ENCODE peak calls at places on chromosomes 5 and 9, in seven cellular contexts. One of them, this sample, is unnamed.

GRCh38 chr9:34374339-34374738 is 2.4 kb downstream of the MYORG start:
- DNase-seq in mammary epithelial cell: no peak
- DNase-seq in ovary: no peak
- DNase-seq in dorsolateral prefrontal cortex: no peak
- DNase-seq in cardiac muscle cell: no peak
- DNase-seq in CD8-positive, alpha-beta memory T cell: no peak
- DNase-seq in Karpas-422: no peak
- DNase-seq in this sample: no peak

GRCh38 chr9:16475257-16475656 is 395.2 kb downstream of the BNC2 start:
- DNase-seq in cardiac muscle cell: no peak
- DNase-seq in mammary epithelial cell: no peak
- DNase-seq in Karpas-422: no peak
- DNase-seq in ovary: no peak
- DNase-seq in CD8-positive, alpha-beta memory T cell: no peak
- DNase-seq in dorsolateral prefrontal cortex: no peak
- DNase-seq in this sample: no peak

GRCh38 chr5:15808577-15808976 is 308.6 kb downstream of the FBXL7 start:
- DNase-seq in mammary epithelial cell: no peak
- DNase-seq in dorsolateral prefrontal cortex: no peak
- DNase-seq in Karpas-422: no peak
- DNase-seq in CD8-positive, alpha-beta memory T cell: no peak
- DNase-seq in ovary: no peak
- DNase-seq in cardiac muscle cell: no peak
- DNase-seq in this sample: no peak

GRCh38 chr5:102971693-102972293 is 148.1 kb downstream of the GIN1 start:
- DNase-seq in Karpas-422: peak
- DNase-seq in mammary epithelial cell: peak
- DNase-seq in ovary: no peak
- DNase-seq in dorsolateral prefrontal cortex: no peak
- DNase-seq in CD8-positive, alpha-beta memory T cell: no peak
- DNase-seq in cardiac muscle cell: peak
- DNase-seq in this sample: no peak

GRCh38 chr9:106019702-106020101 is 325.4 kb downstream of the TMEM38B start:
- DNase-seq in CD8-positive, alpha-beta memory T cell: no peak
- DNase-seq in dorsolateral prefrontal cortex: no peak
- DNase-seq in ovary: no peak
- DNase-seq in Karpas-422: no peak
- DNase-seq in mammary epithelial cell: no peak
- DNase-seq in cardiac muscle cell: no peak
- DNase-seq in this sample: no peak

GRCh38 chr9:136339173-136339957 is 12.0 kb downstream of the GPSM1 start:
- DNase-seq in dorsolateral prefrontal cortex: peak
- DNase-seq in cardiac muscle cell: peak
- DNase-seq in CD8-positive, alpha-beta memory T cell: peak
- DNase-seq in ovary: no peak
- DNase-seq in Karpas-422: peak
- DNase-seq in mammary epithelial cell: peak
- DNase-seq in this sample: peak

GRCh38 chr9:126616521-126616976 is 2.8 kb downstream of the LMX1B start:
- DNase-seq in Karpas-422: no peak
- DNase-seq in CD8-positive, alpha-beta memory T cell: no peak
- DNase-seq in cardiac muscle cell: no peak
- DNase-seq in mammary epithelial cell: peak
- DNase-seq in dorsolateral prefrontal cortex: no peak
- DNase-seq in ovary: no peak
- DNase-seq in this sample: no peak

GRCh38 chr5:41707853-41708603 is 162.2 kb downstream of the OXCT1 start:
- DNase-seq in mammary epithelial cell: peak
- DNase-seq in dorsolateral prefrontal cortex: no peak
- DNase-seq in ovary: no peak
- DNase-seq in Karpas-422: peak
- DNase-seq in cardiac muscle cell: peak
- DNase-seq in CD8-positive, alpha-beta memory T cell: no peak
- DNase-seq in this sample: peak

GRCh38 chr9:71897573-71897972 is 13.4 kb downstream of the ABHD17B start:
- DNase-seq in cardiac muscle cell: no peak
- DNase-seq in CD8-positive, alpha-beta memory T cell: no peak
- DNase-seq in ovary: no peak
- DNase-seq in dorsolateral prefrontal cortex: no peak
- DNase-seq in mammary epithelial cell: no peak
- DNase-seq in Karpas-422: no peak
- DNase-seq in this sample: no peak

GRCh38 chr5:175521313-175521833 is 43.0 kb downstream of the SFXN1 start:
- DNase-seq in ovary: no peak
- DNase-seq in mammary epithelial cell: no peak
- DNase-seq in CD8-positive, alpha-beta memory T cell: peak
- DNase-seq in Karpas-422: no peak
- DNase-seq in dorsolateral prefrontal cortex: no peak
- DNase-seq in cardiac muscle cell: no peak
- DNase-seq in this sample: no peak

GRCh38 chr9:22201256-22201655 is 192.2 kb upstream of the CDKN2B start:
- DNase-seq in ovary: no peak
- DNase-seq in CD8-positive, alpha-beta memory T cell: no peak
- DNase-seq in cardiac muscle cell: no peak
- DNase-seq in mammary epithelial cell: peak
- DNase-seq in Karpas-422: no peak
- DNase-seq in dorsolateral prefrontal cortex: no peak
- DNase-seq in this sample: no peak

GRCh38 chr9:1100945-1101344 is 50.8 kb downstream of the DMRT2 start:
- DNase-seq in mammary epithelial cell: peak
- DNase-seq in dorsolateral prefrontal cortex: peak
- DNase-seq in ovary: no peak
- DNase-seq in Karpas-422: peak
- DNase-seq in CD8-positive, alpha-beta memory T cell: no peak
- DNase-seq in cardiac muscle cell: peak
- DNase-seq in this sample: peak

GRCh38 chr5:126178521-126178920 is 244.7 kb upstream of the GRAMD2B start:
- DNase-seq in ovary: no peak
- DNase-seq in Karpas-422: no peak
- DNase-seq in mammary epithelial cell: no peak
- DNase-seq in CD8-positive, alpha-beta memory T cell: no peak
- DNase-seq in cardiac muscle cell: peak
- DNase-seq in dorsolateral prefrontal cortex: no peak
- DNase-seq in this sample: no peak

GRCh38 chr5:90658620-90659019 is 100.0 kb downstream of the ADGRV1 start:
- DNase-seq in Karpas-422: no peak
- DNase-seq in ovary: no peak
- DNase-seq in CD8-positive, alpha-beta memory T cell: no peak
- DNase-seq in mammary epithelial cell: no peak
- DNase-seq in cardiac muscle cell: no peak
- DNase-seq in dorsolateral prefrontal cortex: no peak
- DNase-seq in this sample: no peak

GRCh38 chr5:76807296-76807695 is 11.5 kb upstream of the F2RL1 start:
- DNase-seq in cardiac muscle cell: peak
- DNase-seq in dorsolateral prefrontal cortex: no peak
- DNase-seq in mammary epithelial cell: peak
- DNase-seq in Karpas-422: no peak
- DNase-seq in ovary: no peak
- DNase-seq in CD8-positive, alpha-beta memory T cell: no peak
- DNase-seq in this sample: no peak

GRCh38 chr5:32475338-32476097 is 31.0 kb upstream of the ZFR start:
- DNase-seq in ovary: no peak
- DNase-seq in cardiac muscle cell: no peak
- DNase-seq in dorsolateral prefrontal cortex: no peak
- DNase-seq in Karpas-422: no peak
- DNase-seq in mammary epithelial cell: no peak
- DNase-seq in CD8-positive, alpha-beta memory T cell: no peak
- DNase-seq in this sample: no peak

DNA sequence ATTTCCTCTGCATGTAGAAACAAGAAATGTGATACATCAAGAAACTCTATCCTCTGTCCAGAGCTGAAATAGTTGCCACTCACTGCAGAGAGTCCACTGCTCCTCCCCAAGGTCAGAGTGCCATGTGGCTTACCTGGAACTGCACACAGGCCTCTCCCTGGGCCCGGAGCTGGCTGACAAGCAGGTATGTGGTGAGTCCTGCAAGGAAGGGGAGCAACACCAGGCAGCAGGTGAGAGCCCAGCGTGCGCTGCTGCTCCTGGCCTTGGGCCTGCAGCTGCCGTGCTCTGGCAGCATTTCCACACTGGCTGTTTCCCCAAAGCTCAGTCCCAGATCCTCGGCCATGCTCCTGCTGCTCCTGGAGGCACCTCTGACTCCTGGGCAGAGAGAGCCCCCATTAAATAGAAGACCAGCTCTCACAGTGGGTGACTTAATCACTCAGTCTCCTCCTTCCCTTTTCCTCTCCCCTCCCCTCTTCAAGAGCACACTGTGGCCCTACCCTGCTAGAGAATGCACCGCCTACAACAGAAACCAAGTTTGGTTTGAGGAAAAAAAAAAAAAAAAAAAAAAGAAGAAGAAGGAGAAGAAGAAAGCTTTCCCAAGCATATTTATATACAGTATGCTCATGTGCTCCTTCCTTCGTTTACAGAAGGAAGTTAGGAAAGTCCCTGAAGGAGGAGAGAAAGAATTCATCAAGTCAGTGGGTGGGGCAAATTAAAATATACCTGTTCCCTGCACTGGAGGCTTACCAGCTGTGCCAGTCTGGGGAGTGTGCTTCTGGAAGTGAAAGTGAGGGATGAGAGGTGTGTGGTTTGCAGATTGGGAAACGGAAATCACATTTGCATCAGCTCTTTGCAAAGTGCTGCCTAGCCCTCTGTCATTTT is at the start of gene TNFSF15:
- DNase-seq in Karpas-422: peak
- DNase-seq in cardiac muscle cell: no peak
- DNase-seq in mammary epithelial cell: peak
- DNase-seq in dorsolateral prefrontal cortex: no peak
- DNase-seq in CD8-positive, alpha-beta memory T cell: no peak
- DNase-seq in ovary: peak
- DNase-seq in this sample: peak
- H3K4me3 ChIP-seq in Karpas-422: peak
- H3K4me3 ChIP-seq in cardiac muscle cell: no peak
- H3K4me3 ChIP-seq in mammary epithelial cell: peak
- H3K4me3 ChIP-seq in dorsolateral prefrontal cortex: no peak
- H3K4me3 ChIP-seq in CD8-positive, alpha-beta memory T cell: no peak
- H3K4me3 ChIP-seq in ovary: no peak
- H3K4me3 ChIP-seq in this sample: no peak

GRCh38 chr5:83470516-83470915 is 1.0 kb upstream of the VCAN start:
- DNase-seq in ovary: no peak
- DNase-seq in Karpas-422: no peak
- DNase-seq in CD8-positive, alpha-beta memory T cell: no peak
- DNase-seq in cardiac muscle cell: no peak
- DNase-seq in mammary epithelial cell: no peak
- DNase-seq in dorsolateral prefrontal cortex: no peak
- DNase-seq in this sample: no peak
- H3K27ac ChIP-seq in ovary: no peak
- H3K27ac ChIP-seq in Karpas-422: no peak
- H3K27ac ChIP-seq in CD8-positive, alpha-beta memory T cell: no peak
- H3K27ac ChIP-seq in cardiac muscle cell: peak
- H3K27ac ChIP-seq in mammary epithelial cell: no peak
- H3K27ac ChIP-seq in dorsolateral prefrontal cortex: no peak
- H3K27ac ChIP-seq in this sample: no peak

GRCh38 chr9:114929166-114929565 is 1.2 kb downstream of the TNFSF8 start:
- DNase-seq in ovary: no peak
- DNase-seq in Karpas-422: peak
- DNase-seq in cardiac muscle cell: no peak
- DNase-seq in CD8-positive, alpha-beta memory T cell: no peak
- DNase-seq in dorsolateral prefrontal cortex: no peak
- DNase-seq in mammary epithelial cell: no peak
- DNase-seq in this sample: no peak
- H3K4me3 ChIP-seq in ovary: no peak
- H3K4me3 ChIP-seq in Karpas-422: peak
- H3K4me3 ChIP-seq in cardiac muscle cell: no peak
- H3K4me3 ChIP-seq in CD8-positive, alpha-beta memory T cell: peak
- H3K4me3 ChIP-seq in dorsolateral prefrontal cortex: peak
- H3K4me3 ChIP-seq in mammary epithelial cell: no peak
- H3K4me3 ChIP-seq in this sample: no peak

DNA sequence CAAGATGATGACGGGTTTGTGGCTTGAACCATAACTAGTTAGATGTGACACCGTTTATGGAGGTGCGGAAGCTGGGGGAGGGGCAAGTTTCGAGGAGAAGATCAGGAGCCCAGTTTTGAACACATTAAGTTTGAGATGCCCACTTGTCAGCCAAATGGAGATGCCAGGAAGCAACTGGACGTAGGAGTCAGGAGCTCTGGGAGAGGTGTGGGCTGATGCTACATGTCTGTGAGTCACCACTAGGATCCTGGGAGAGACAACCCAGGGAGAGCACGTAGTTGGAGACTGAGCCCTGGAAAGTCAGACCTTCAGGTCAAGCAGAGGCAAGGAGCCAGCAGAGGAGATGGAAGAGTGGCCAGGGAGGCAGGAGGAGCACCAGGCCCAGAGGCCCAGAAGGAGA is 48.8 kb upstream of the SLC25A51 start:
- DNase-seq in cardiac muscle cell: peak
- DNase-seq in CD8-positive, alpha-beta memory T cell: no peak
- DNase-seq in ovary: no peak
- DNase-seq in mammary epithelial cell: peak
- DNase-seq in dorsolateral prefrontal cortex: no peak
- DNase-seq in Karpas-422: no peak
- DNase-seq in this sample: no peak
- H3K27ac ChIP-seq in cardiac muscle cell: no peak
- H3K27ac ChIP-seq in CD8-positive, alpha-beta memory T cell: peak
- H3K27ac ChIP-seq in ovary: no peak
- H3K27ac ChIP-seq in mammary epithelial cell: peak
- H3K27ac ChIP-seq in dorsolateral prefrontal cortex: no peak
- H3K27ac ChIP-seq in Karpas-422: no peak
- H3K27ac ChIP-seq in this sample: no peak

GRCh38 chr9:14298607-14299022 is 15.3 kb downstream of the NFIB start:
- DNase-seq in CD8-positive, alpha-beta memory T cell: no peak
- DNase-seq in dorsolateral prefrontal cortex: no peak
- DNase-seq in Karpas-422: no peak
- DNase-seq in cardiac muscle cell: no peak
- DNase-seq in mammary epithelial cell: no peak
- DNase-seq in ovary: no peak
- DNase-seq in this sample: no peak

GRCh38 chr9:14302405-14302804 is 11.5 kb downstream of the NFIB start:
- DNase-seq in cardiac muscle cell: no peak
- DNase-seq in mammary epithelial cell: no peak
- DNase-seq in Karpas-422: no peak
- DNase-seq in CD8-positive, alpha-beta memory T cell: no peak
- DNase-seq in ovary: no peak
- DNase-seq in dorsolateral prefrontal cortex: no peak
- DNase-seq in this sample: no peak

GRCh38 chr9:14301582-14301981 is 12.4 kb downstream of the NFIB start:
- DNase-seq in Karpas-422: no peak
- DNase-seq in ovary: no peak
- DNase-seq in mammary epithelial cell: no peak
- DNase-seq in dorsolateral prefrontal cortex: no peak
- DNase-seq in CD8-positive, alpha-beta memory T cell: no peak
- DNase-seq in cardiac muscle cell: no peak
- DNase-seq in this sample: no peak

GRCh38 chr9:14301006-14301405 is 12.9 kb downstream of the NFIB start:
- DNase-seq in ovary: no peak
- DNase-seq in CD8-positive, alpha-beta memory T cell: no peak
- DNase-seq in dorsolateral prefrontal cortex: no peak
- DNase-seq in cardiac muscle cell: no peak
- DNase-seq in mammary epithelial cell: no peak
- DNase-seq in Karpas-422: no peak
- DNase-seq in this sample: no peak

DNA sequence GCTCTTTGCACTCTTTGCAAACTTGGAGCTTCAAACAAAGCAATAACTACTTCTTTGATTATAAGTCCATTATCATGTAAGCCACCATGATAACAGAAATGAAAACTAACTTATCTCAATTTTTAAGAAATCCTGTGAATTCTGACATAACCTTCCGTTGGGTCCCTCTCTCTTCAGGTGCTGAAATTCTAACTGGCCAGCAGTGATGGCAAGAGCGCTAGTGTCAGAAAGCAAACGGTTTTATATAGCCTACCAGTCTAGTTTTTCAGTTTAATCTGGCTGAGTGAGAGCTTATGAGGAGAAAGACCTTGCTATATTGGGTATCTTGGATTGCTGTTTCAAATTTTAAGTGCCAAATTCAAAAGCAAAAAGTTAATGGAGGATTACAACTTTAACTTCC is 13.4 kb downstream of the NFIB start:
- DNase-seq in ovary: no peak
- DNase-seq in CD8-positive, alpha-beta memory T cell: no peak
- DNase-seq in Karpas-422: no peak
- DNase-seq in mammary epithelial cell: no peak
- DNase-seq in dorsolateral prefrontal cortex: no peak
- DNase-seq in cardiac muscle cell: no peak
- DNase-seq in this sample: no peak
- H3K4me3 ChIP-seq in ovary: no peak
- H3K4me3 ChIP-seq in CD8-positive, alpha-beta memory T cell: no peak
- H3K4me3 ChIP-seq in Karpas-422: no peak
- H3K4me3 ChIP-seq in mammary epithelial cell: peak
- H3K4me3 ChIP-seq in dorsolateral prefrontal cortex: no peak
- H3K4me3 ChIP-seq in cardiac muscle cell: no peak
- H3K4me3 ChIP-seq in this sample: no peak